ENCODE peak calls at places on chromosomes 5 and 9, in eight cellular contexts. I is left ventricle myocardium superior, B is occipital lobe, X is amniotic stem cell, K is hepatic stellate cell, O is adrenal gland, P is endothelial cell, Y is ureter. Z is an unnamed sample.

GRCh38 chr5:96597441-96598020 is 64.6 kb upstream of the CAST start:
- DNase-seq in I (no peak), B (no peak), X (no peak), K (no peak), O (no peak), P (no peak), Y (no peak), Z (peak)

GRCh38 chr9:2083552-2083951 is 68.4 kb downstream of the SMARCA2 start:
- DNase-seq in I (no peak), B (no peak), X (no peak), K (no peak), O (no peak), P (no peak), Y (no peak), Z (no peak)

GRCh38 chr5:72920690-72921089 is 35.2 kb upstream of the FCHO2 start:
- DNase-seq in I (no peak), B (no peak), X (no peak), K (peak), O (no peak), P (no peak), Y (no peak), Z (peak)

GRCh38 chr5:82096249-82096648 is 124.4 kb downstream of the ATG10 start:
- DNase-seq in I (no peak), B (no peak), X (no peak), K (no peak), O (no peak), P (no peak), Y (no peak), Z (no peak)

GRCh38 chr5:113112435-113112834 is 135.8 kb downstream of the DCP2 start:
- DNase-seq in I (no peak), B (no peak), X (no peak), K (no peak), O (peak), P (no peak), Y (no peak), Z (no peak)

GRCh38 chr5:125376059-125376641 is 629.7 kb upstream of the ZNF608 start:
- DNase-seq in I (no peak), B (no peak), X (no peak), K (no peak), O (no peak), P (no peak), Y (no peak), Z (no peak)

GRCh38 chr5:137565450-137565849 is 66.3 kb upstream of the SPOCK1 start:
- DNase-seq in I (no peak), B (no peak), X (no peak), K (peak), O (no peak), P (no peak), Y (no peak), Z (no peak)

GRCh38 chr9:137215196-137215986 is 6.6 kb downstream of the RNF208 start:
- DNase-seq in I (no peak), B (no peak), X (no peak), K (no peak), O (no peak), P (no peak), Y (no peak), Z (no peak)

GRCh38 chr9:91654527-91654926 is 230.9 kb upstream of the NFIL3 start:
- DNase-seq in I (no peak), B (no peak), X (no peak), K (no peak), O (no peak), P (no peak), Y (no peak), Z (no peak)

GRCh38 chr9:18688581-18688980 is 214.6 kb downstream of the ADAMTSL1 start:
- DNase-seq in I (no peak), B (no peak), X (no peak), K (no peak), O (no peak), P (no peak), Y (no peak), Z (no peak)

GRCh38 chr5:112228672-112229071 is 190.4 kb downstream of the EPB41L4A start:
- DNase-seq in I (peak), B (no peak), X (peak), K (peak), O (peak), P (no peak), Y (peak), Z (no peak)

GRCh38 chr5:1850324-1851154 is 32.2 kb downstream of the IRX4 start:
- DNase-seq in I (no peak), B (no peak), X (no peak), K (no peak), O (no peak), P (no peak), Y (no peak), Z (no peak)

Z was measured in SHP77 treated with DMSO at 0.1 percent for 48 hours.